ENCODE peak calls at places on chromosomes 4 and X, in eight cellular contexts. One of them, this sample, is unnamed.

GRCh38 chrX:2397229-2397628 is 103.5 kb downstream of the DHRSX start:
- DNase-seq in brain microvascular endothelial cell: no peak
- DNase-seq in OCI-LY7: no peak
- DNase-seq in stimulated activated CD8-positive, alpha-beta memory T cell treated with anti-CD3 and anti-CD28 coated beads, Interleukin-7, amount 100 ng/mL, for 4 hours: no peak
- DNase-seq in H4: no peak
- DNase-seq in H9: no peak
- DNase-seq in mesothelial cell of epicardium: no peak
- DNase-seq in activated effector memory CD4-positive, alpha-beta T cell treated with Interleukin-2 at 50 U/mL for 16 hours: no peak
- DNase-seq in this sample: no peak

GRCh38 chrX:39475372-39475771 is 622.4 kb downstream of the BCOR start:
- DNase-seq in stimulated activated CD8-positive, alpha-beta memory T cell treated with anti-CD3 and anti-CD28 coated beads, Interleukin-7, amount 100 ng/mL, for 4 hours: no peak
- DNase-seq in H4: no peak
- DNase-seq in mesothelial cell of epicardium: no peak
- DNase-seq in brain microvascular endothelial cell: no peak
- DNase-seq in OCI-LY7: no peak
- DNase-seq in activated effector memory CD4-positive, alpha-beta T cell treated with Interleukin-2 at 50 U/mL for 16 hours: no peak
- DNase-seq in H9: no peak
- DNase-seq in this sample: no peak

GRCh38 chrX:140050906-140051305 is 85.6 kb upstream of the CXorf66 start:
- DNase-seq in mesothelial cell of epicardium: no peak
- DNase-seq in activated effector memory CD4-positive, alpha-beta T cell treated with Interleukin-2 at 50 U/mL for 16 hours: no peak
- DNase-seq in H9: no peak
- DNase-seq in H4: peak; percentile 5
- DNase-seq in brain microvascular endothelial cell: no peak
- DNase-seq in stimulated activated CD8-positive, alpha-beta memory T cell treated with anti-CD3 and anti-CD28 coated beads, Interleukin-7, amount 100 ng/mL, for 4 hours: no peak
- DNase-seq in OCI-LY7: no peak
- DNase-seq in this sample: peak; percentile 9

GRCh38 chr4:71732706-71733105 is 51.2 kb downstream of the GC start:
- DNase-seq in stimulated activated CD8-positive, alpha-beta memory T cell treated with anti-CD3 and anti-CD28 coated beads, Interleukin-7, amount 100 ng/mL, for 4 hours: no peak
- DNase-seq in H4: peak; percentile 51
- DNase-seq in mesothelial cell of epicardium: no peak
- DNase-seq in H9: no peak
- DNase-seq in activated effector memory CD4-positive, alpha-beta T cell treated with Interleukin-2 at 50 U/mL for 16 hours: no peak
- DNase-seq in brain microvascular endothelial cell: peak; percentile 1
- DNase-seq in OCI-LY7: peak; percentile 3
- DNase-seq in this sample: peak; percentile 42

GRCh38 chr4:82785248-82786003 is 13.2 kb downstream of the SCD5 start:
- DNase-seq in OCI-LY7: no peak
- DNase-seq in H9: peak; percentile 17
- DNase-seq in mesothelial cell of epicardium: no peak
- DNase-seq in brain microvascular endothelial cell: peak; percentile 94
- DNase-seq in activated effector memory CD4-positive, alpha-beta T cell treated with Interleukin-2 at 50 U/mL for 16 hours: no peak
- DNase-seq in stimulated activated CD8-positive, alpha-beta memory T cell treated with anti-CD3 and anti-CD28 coated beads, Interleukin-7, amount 100 ng/mL, for 4 hours: no peak
- DNase-seq in H4: peak; percentile 48
- DNase-seq in this sample: no peak

GRCh38 chrX:55710701-55711100 is 6.8 kb upstream of the RRAGB start:
- DNase-seq in H9: no peak
- DNase-seq in H4: peak; percentile 37
- DNase-seq in brain microvascular endothelial cell: peak; percentile 24
- DNase-seq in stimulated activated CD8-positive, alpha-beta memory T cell treated with anti-CD3 and anti-CD28 coated beads, Interleukin-7, amount 100 ng/mL, for 4 hours: no peak
- DNase-seq in activated effector memory CD4-positive, alpha-beta T cell treated with Interleukin-2 at 50 U/mL for 16 hours: no peak
- DNase-seq in mesothelial cell of epicardium: no peak
- DNase-seq in OCI-LY7: no peak
- DNase-seq in this sample: no peak

GRCh38 chrX:136457303-136457917 is 30.3 kb upstream of the BRS3 start:
- DNase-seq in brain microvascular endothelial cell: no peak
- DNase-seq in activated effector memory CD4-positive, alpha-beta T cell treated with Interleukin-2 at 50 U/mL for 16 hours: no peak
- DNase-seq in H9: no peak
- DNase-seq in mesothelial cell of epicardium: no peak
- DNase-seq in stimulated activated CD8-positive, alpha-beta memory T cell treated with anti-CD3 and anti-CD28 coated beads, Interleukin-7, amount 100 ng/mL, for 4 hours: no peak
- DNase-seq in H4: no peak
- DNase-seq in OCI-LY7: no peak
- DNase-seq in this sample: no peak

GRCh38 chr4:150297861-150298474 is 219.7 kb downstream of the DCLK2 start:
- DNase-seq in mesothelial cell of epicardium: no peak
- DNase-seq in OCI-LY7: peak; percentile 48
- DNase-seq in brain microvascular endothelial cell: peak; percentile 73
- DNase-seq in stimulated activated CD8-positive, alpha-beta memory T cell treated with anti-CD3 and anti-CD28 coated beads, Interleukin-7, amount 100 ng/mL, for 4 hours: no peak
- DNase-seq in H4: peak; percentile 39
- DNase-seq in activated effector memory CD4-positive, alpha-beta T cell treated with Interleukin-2 at 50 U/mL for 16 hours: no peak
- DNase-seq in H9: no peak
- DNase-seq in this sample: peak; percentile 27